ENCODE peak calls at places on chromosomes 16 and 17, in four cellular contexts. B is CD8-positive, alpha-beta T cell; F is NCI-H748 treated with DMSO at 0.1 percent for 48 hours; Y is NCI-H460. Z is an unnamed sample.
A peak's percentile ranks its signal among the peaks of the same experiment; 100 is the strongest.

GRCh38 chr17:4247361-4247980 is 16.3 kb downstream of the ANKFY1 start:
- DNase-seq in F (no peak), Y (no peak), B (no peak), Z (no peak)

GRCh38 chr17:74274703-74275340 is 788 bp downstream of the DNAI2 start:
- DNase-seq in B (no peak), F (no peak), Y (no peak), Z (no peak)

GRCh38 chr17:228223-228615 is 46.8 kb upstream of the DOC2B start:
- DNase-seq in B (no peak), F (no peak), Y (no peak), Z (no peak)

GRCh38 chr16:7405166-7405565 is 72.5 kb downstream of the RBFOX1 start:
- DNase-seq in Y (no peak), F (peak; percentile 76), B (no peak), Z (no peak)

GRCh38 chr16:19219836-19220235 is 51.8 kb downstream of the SYT17 start:
- DNase-seq in F (no peak), B (no peak), Y (no peak), Z (no peak)

GRCh38 chr17:35540589-35541404 is 3.3 kb upstream of the SLFN12L start:
- DNase-seq in F (no peak), B (no peak), Y (peak; percentile 39), Z (no peak)

GRCh38 chr16:88861359-88861758 is 4.4 kb downstream of the TRAPPC2L start:
- DNase-seq in Y (no peak), B (no peak), F (no peak), Z (no peak)

GRCh38 chr16:8866118-8866883 is 2.5 kb downstream of the CARHSP1 start:
- DNase-seq in F (peak; percentile 8), Y (no peak), B (no peak), Z (no peak)

GRCh38 chr17:55842405-55843158 is 91.7 kb downstream of the PCTP start:
- DNase-seq in B (no peak), Y (no peak), F (no peak), Z (no peak)

GRCh38 chr16:66619534-66620418 is 15.3 kb downstream of the CMTM3 start:
- DNase-seq in F (no peak), B (no peak), Y (no peak), Z (no peak)

GRCh38 chr17:258906-259305 is 77.5 kb upstream of the DOC2B start:
- DNase-seq in Y (no peak), B (no peak), F (no peak), Z (no peak)

GRCh38 chr17:80005360-80006338 is 30.0 kb downstream of the TBC1D16 start:
- DNase-seq in Y (peak; percentile 36), F (no peak), B (peak; percentile 55), Z (peak; percentile 39)

GRCh38 chr17:31680126-31680525 is 178.9 kb downstream of the COPRS start:
- DNase-seq in B (no peak), Y (no peak), F (no peak), Z (no peak)

GRCh38 chr17:8294814-8295316 is 335 bp downstream of the SLC25A35 start:
- DNase-seq in Y (no peak), F (no peak), B (no peak), Z (no peak)

GRCh38 chr16:67773569-67774456 is 32.5 kb downstream of the RANBP10 start:
- DNase-seq in B (no peak), Y (no peak), F (no peak), Z (no peak)

GRCh38 chr17:5257124-5257523 is 22.5 kb upstream of the SCIMP start:
- DNase-seq in B (no peak), Y (no peak), F (no peak), Z (no peak)

GRCh38 chr17:81550285-81550684 is 1.9 kb downstream of the FAAP100 start:
- DNase-seq in Y (no peak), B (no peak), F (no peak), Z (no peak)

GRCh38 chr17:4476017-4476416 is 22.7 kb upstream of the SPNS2 start:
- DNase-seq in Y (no peak), F (no peak), B (no peak), Z (no peak)

GRCh38 chr17:82392209-82392920 is 20.8 kb downstream of the UTS2R start:
- DNase-seq in Y (no peak), F (no peak), B (no peak), Z (no peak)

GRCh38 chr16:86942469-86943175 is 364.3 kb downstream of the FOXL1 start:
- DNase-seq in F (no peak), B (no peak), Y (peak; percentile 70), Z (no peak)

GRCh38 chr17:15456486-15456885 is 10.9 kb downstream of the CDRT4 start:
- DNase-seq in F (no peak), Y (no peak), B (no peak), Z (no peak)

GRCh38 chr16:66287416-66287815 is 79.1 kb upstream of the CDH5 start:
- DNase-seq in Y (no peak), B (no peak), F (no peak), Z (no peak)

GRCh38 chr17:27066315-27066714 is 227.6 kb upstream of the WSB1 start:
- DNase-seq in F (no peak), Y (no peak), B (no peak), Z (no peak)

GRCh38 chr17:62819511-62820221 is 11.6 kb upstream of the MARCHF10 start:
- DNase-seq in Y (peak; percentile 62), F (no peak), B (no peak), Z (no peak)

GRCh38 chr17:39605492-39606433 is 2.0 kb downstream of the NEUROD2 start:
- DNase-seq in F (no peak), B (no peak), Y (no peak), Z (no peak)

GRCh38 chr17:65371702-65372101 is 189.7 kb downstream of the AXIN2 start:
- DNase-seq in B (no peak), F (no peak), Y (no peak), Z (no peak)